ENCODE peak calls at places on chromosomes 5 and 9, in ten cellular contexts. A is PC-3; J is NCI-H526; N is K562; H is activated CD8-positive, alpha-beta T cell treated with anti-CD3 and anti-CD28 coated beads for 36 hours; Y is CD4-positive, alpha-beta T cell; R is AG09309; T is glutamatergic neuron; L is G401; M is stomach. S is an unnamed sample.
A peak's percentile ranks its signal among the peaks of the same experiment; 100 is the strongest.

GRCh38 chr9:34987160-34988040 is 2.1 kb upstream of the DNAJB5 start:
- DNase-seq in A (no peak), J (no peak), N (no peak), H (peak; percentile 58), Y (no peak), R (no peak), T (no peak), L (peak; percentile 12), M (no peak), S (no peak)

GRCh38 chr5:157266286-157267007 is 524 bp downstream of the CYFIP2 start:
- DNase-seq in A (peak; percentile 65), J (peak; percentile 18), N (no peak), H (peak; percentile 76), Y (no peak), R (no peak), T (peak; percentile 61), L (peak; percentile 61), M (peak; percentile 50), S (no peak)

GRCh38 chr5:148864113-148864841 is 37.9 kb downstream of the ADRB2 start:
- DNase-seq in A (no peak), J (no peak), N (no peak), H (no peak), Y (no peak), R (peak; percentile 32), T (no peak), L (no peak), M (no peak), S (no peak)

GRCh38 chr9:133979921-133980863 is 11.9 kb downstream of the VAV2 start:
- DNase-seq in A (no peak), J (no peak), N (no peak), H (no peak), Y (no peak), R (no peak), T (peak; percentile 17), L (peak; percentile 43), M (no peak), S (no peak)

GRCh38 chr5:9786378-9787360 is 156.5 kb upstream of the TAS2R1 start:
- DNase-seq in A (no peak), J (peak; percentile 50), N (no peak), H (no peak), Y (no peak), R (no peak), T (no peak), L (no peak), M (no peak), S (no peak)

GRCh38 chr5:1882337-1883119 is at the start of gene IRX4:
- DNase-seq in A (peak; percentile 32), J (no peak), N (peak; percentile 41), H (no peak), Y (no peak), R (no peak), T (no peak), L (no peak), M (no peak), S (no peak)

GRCh38 chr5:16894236-16895057 is 41.6 kb downstream of the MYO10 start:
- DNase-seq in A (peak; percentile 100), J (peak; percentile 98), N (no peak), H (no peak), Y (no peak), R (peak; percentile 58), T (no peak), L (no peak), M (peak; percentile 62), S (no peak)

GRCh38 chr9:113187935-113188595 is 33.0 kb downstream of the FKBP15 start:
- DNase-seq in A (peak; percentile 65), J (no peak), N (no peak), H (no peak), Y (no peak), R (peak; percentile 75), T (no peak), L (no peak), M (no peak), S (no peak)

GRCh38 chr5:54081415-54081814 is 229.0 kb downstream of the ARL15 start:
- DNase-seq in A (no peak), J (no peak), N (no peak), H (no peak), Y (no peak), R (no peak), T (no peak), L (no peak), M (no peak), S (no peak)

GRCh38 chr5:107772418-107773310 is 101.9 kb upstream of the EFNA5 start:
- DNase-seq in A (no peak), J (no peak), N (no peak), H (no peak), Y (no peak), R (no peak), T (no peak), L (no peak), M (no peak), S (no peak)

GRCh38 chr9:84146893-84147705 is 166.5 kb downstream of the RMI1 start:
- DNase-seq in A (no peak), J (no peak), N (no peak), H (no peak), Y (no peak), R (peak; percentile 20), T (no peak), L (no peak), M (no peak), S (no peak)

GRCh38 chr9:119088002-119088401 is 281.2 kb downstream of the BRINP1 start:
- DNase-seq in A (no peak), J (no peak), N (no peak), H (no peak), Y (no peak), R (no peak), T (no peak), L (no peak), M (no peak), S (no peak)

S was measured in GM19239.